ENCODE peak calls at places on chromosome X, in nine cellular contexts. U, P, O, Z, V, F, R, I and H are unnamed samples.
A peak's percentile ranks its signal among the peaks of the same experiment; 100 is the strongest.

GRCh38 chrX:34656467-34656841 is 631 bp downstream of the TMEM47 start:
- DNase-seq in U (peak; percentile 19), P (peak; percentile 22), O (no peak), Z (peak; percentile 71), V (no peak), F (no peak), R (peak; percentile 59), I (no peak), H (no peak)

GRCh38 chrX:20374450-20374849 is 107.7 kb upstream of the RPS6KA3 start:
- DNase-seq in U (no peak), P (no peak), O (no peak), Z (no peak), V (no peak), F (no peak), R (no peak), I (no peak), H (no peak)

GRCh38 chrX:103254171-103254824 is 657 bp downstream of the TCEAL8 start:
- DNase-seq in U (peak; percentile 73), P (peak; percentile 40), O (peak; percentile 22), Z (peak; percentile 98), V (peak; percentile 66), F (peak; percentile 23), R (no peak), I (no peak), H (no peak)

GRCh38 chrX:29870608-29871007 is 344.8 kb upstream of the MAGEB2 start:
- DNase-seq in U (no peak), P (no peak), O (no peak), Z (no peak), V (no peak), F (no peak), R (no peak), I (no peak), H (no peak)

GRCh38 chrX:103250977-103251376 is 4.0 kb downstream of the TCEAL8 start:
- DNase-seq in U (peak; percentile 29), P (no peak), O (no peak), Z (peak; percentile 53), V (no peak), F (no peak), R (no peak), I (no peak), H (no peak)

GRCh38 chrX:11970935-11971334 is 167.3 kb upstream of the FRMPD4 start:
- DNase-seq in U (no peak), P (no peak), O (no peak), Z (no peak), V (no peak), F (peak; percentile 17), R (no peak), I (no peak), H (no peak)

GRCh38 chrX:94058728-94059382 is 384.8 kb downstream of the FAM133A start:
- DNase-seq in U (peak; percentile 76), P (no peak), O (no peak), Z (peak; percentile 71), V (no peak), F (no peak), R (no peak), I (no peak), H (no peak)

GRCh38 chrX:30887721-30888120 is 1.3 kb downstream of the TAB3 start:
- DNase-seq in U (no peak), P (no peak), O (no peak), Z (no peak), V (no peak), F (no peak), R (no peak), I (no peak), H (no peak)

GRCh38 chrX:154025230-154025629 is 5.5 kb upstream of the IRAK1 start:
- DNase-seq in U (no peak), P (no peak), O (no peak), Z (no peak), V (no peak), F (no peak), R (no peak), I (no peak), H (no peak)

GRCh38 chrX:149151805-149152757 is 353.0 kb downstream of the IDS start:
- DNase-seq in U (no peak), P (no peak), O (no peak), Z (no peak), V (no peak), F (no peak), R (no peak), I (no peak), H (no peak)

GRCh38 chrX:154369453-154370299 is 4.8 kb downstream of the FLNA start:
- DNase-seq in U (peak; percentile 89), P (peak; percentile 86), O (peak; percentile 61), Z (peak; percentile 88), V (peak; percentile 73), F (peak; percentile 95), R (no peak), I (peak; percentile 55), H (peak; percentile 91)

GRCh38 chrX:21509912-21510311 is 135.7 kb downstream of the CNKSR2 start:
- DNase-seq in U (no peak), P (no peak), O (no peak), Z (no peak), V (no peak), F (peak; percentile 65), R (no peak), I (no peak), H (no peak)

GRCh38 chrX:115584715-115585114 is 23.7 kb downstream of the PLS3 start:
- DNase-seq in U (no peak), P (no peak), O (no peak), Z (no peak), V (no peak), F (peak; percentile 64), R (no peak), I (no peak), H (no peak)

GRCh38 chrX:51608071-51608470 is 10.6 kb downstream of the CENPVL3 start:
- DNase-seq in U (no peak), P (no peak), O (no peak), Z (no peak), V (no peak), F (peak; percentile 1), R (no peak), I (no peak), H (no peak)

GRCh38 chrX:123753656-123754350 is 21.0 kb upstream of the THOC2 start:
- DNase-seq in U (no peak), P (no peak), O (no peak), Z (no peak), V (no peak), F (no peak), R (no peak), I (no peak), H (no peak)

GRCh38 chrX:68428431-68428830 is 4.9 kb downstream of the OPHN1 start:
- DNase-seq in U (no peak), P (no peak), O (no peak), Z (no peak), V (no peak), F (peak; percentile 69), R (no peak), I (no peak), H (no peak)

GRCh38 chrX:68431836-68432235 is 1.5 kb downstream of the OPHN1 start:
- DNase-seq in U (no peak), P (no peak), O (no peak), Z (no peak), V (no peak), F (peak; percentile 66), R (no peak), I (no peak), H (no peak)

GRCh38 chrX:68432648-68433047 is 647 bp downstream of the OPHN1 start:
- DNase-seq in U (peak; percentile 18), P (no peak), O (no peak), Z (no peak), V (no peak), F (peak; percentile 40), R (no peak), I (no peak), H (no peak)

GRCh38 chrX:68433155-68433980 is at the start of gene OPHN1:
- DNase-seq in U (peak; percentile 82), P (peak; percentile 77), O (peak; percentile 59), Z (peak; percentile 87), V (no peak), F (peak; percentile 74), R (peak; percentile 80), I (peak; percentile 51), H (no peak)

DNA sequence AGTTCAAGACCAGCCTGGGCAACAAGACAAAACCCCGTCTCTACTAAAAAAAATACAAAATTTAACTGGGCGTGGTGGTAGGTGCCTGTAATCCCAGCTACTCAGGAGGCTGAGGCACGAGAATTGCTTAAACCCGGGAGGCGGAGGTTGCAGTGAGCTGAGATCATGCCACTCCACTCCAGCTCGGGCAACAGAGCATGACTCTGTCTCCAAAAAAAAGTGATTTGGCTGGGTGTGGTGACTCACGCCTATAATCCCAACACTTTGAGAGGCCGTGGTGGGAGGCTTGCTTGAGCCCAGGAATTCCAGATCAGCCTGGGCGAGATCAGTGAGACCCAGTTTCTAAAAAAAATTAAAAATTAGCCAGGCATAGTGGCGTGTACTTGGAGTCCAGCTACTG is 4.1 kb downstream of the OPHN1 start:
- DNase-seq in U (no peak), P (no peak), O (no peak), Z (no peak), V (no peak), F (no peak), R (no peak), I (no peak), H (no peak)
- H3K27ac ChIP-seq in U (no peak overlapping the region), P (no peak overlapping the region), O (no peak overlapping the region), Z (no peak overlapping the region), V (no peak overlapping the region), F (no peak overlapping the region), R (no peak overlapping the region), I (no peak overlapping the region), H (no peak overlapping the region)

GRCh38 chrX:81779701-81780100 is 577.8 kb downstream of the SH3BGRL start:
- DNase-seq in U (no peak), P (no peak), O (no peak), Z (no peak), V (no peak), F (no peak), R (no peak), I (no peak), H (no peak)
- H3K9me3 ChIP-seq in U (no peaks in the 10 kb centered on the region), P (no peaks in the 10 kb centered on the region), O (no peaks in the 10 kb centered on the region), Z (peaks cover 34% of the 10 kb centered on the region), V (no peaks in the 10 kb centered on the region), F (no peaks in the 10 kb centered on the region), R (no peaks in the 10 kb centered on the region), I (no peaks in the 10 kb centered on the region), H (no peaks in the 10 kb centered on the region)

GRCh38 chrX:48802089-48802812 is 384 bp downstream of the HDAC6 start:
- DNase-seq in U (peak; percentile 87), P (peak; percentile 87), O (peak; percentile 76), Z (peak; percentile 92), V (peak; percentile 80), F (peak; percentile 60), R (peak; percentile 92), I (peak; percentile 86), H (peak; percentile 23)
- H3K4me3 ChIP-seq in U (peak overlapping the region; percentile 22), P (peak overlapping the region; percentile 47), O (peak overlapping the region; percentile 54), Z (peak overlapping the region; percentile 82), V (peak overlapping the region; percentile 73), F (peak overlapping the region; percentile 84), R (peak overlapping the region; percentile 57), I (peak overlapping the region; percentile 54), H (peak overlapping the region; percentile 73)

DNA sequence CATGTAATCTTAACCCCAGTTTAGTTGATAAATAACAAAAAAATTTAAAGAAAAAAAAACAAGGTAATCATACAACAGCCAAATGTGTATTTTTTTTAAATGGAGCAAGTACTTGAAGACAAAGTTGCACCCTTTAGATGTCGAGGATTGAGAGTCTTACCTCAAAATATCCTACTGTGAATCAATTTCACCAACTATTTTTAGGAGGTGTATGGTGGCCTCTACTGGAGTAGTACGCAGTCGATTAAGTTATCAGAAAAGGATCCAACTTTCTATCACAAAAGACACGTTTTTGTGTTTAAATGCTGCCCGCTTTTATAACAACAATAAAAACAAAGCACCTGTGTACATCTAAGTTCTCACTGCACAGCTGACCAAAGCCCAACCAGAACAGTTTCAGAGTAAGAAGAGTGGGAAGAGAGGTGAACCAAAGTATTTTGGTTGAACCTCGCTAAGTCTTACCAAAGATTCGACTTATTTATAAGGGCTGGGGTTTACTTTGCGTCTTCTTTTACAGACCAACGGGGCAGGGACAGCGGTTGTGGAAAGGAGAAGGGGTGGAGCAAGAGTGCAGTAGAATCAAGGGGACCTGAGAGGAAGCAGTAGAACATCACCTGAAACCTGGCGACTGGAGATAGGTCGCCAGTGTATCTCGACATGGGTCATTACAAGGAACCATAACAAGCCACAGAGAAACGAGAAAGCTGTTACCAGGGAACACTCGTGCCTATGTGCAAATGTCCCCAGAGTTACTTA is 1.2 kb downstream of the RPS6KA6 start:
- DNase-seq in U (peak; percentile 13), P (no peak), O (peak; percentile 4), Z (peak; percentile 67), V (no peak), F (peak; percentile 5), R (no peak), I (peak; percentile 3), H (no peak)
- H3K27ac ChIP-seq in U (peak overlapping the region; percentile 77), P (peak overlapping the region; percentile 72), O (no peak overlapping the region), Z (no peak overlapping the region), V (peak overlapping the region; percentile 46), F (peak overlapping the region; percentile 5), R (peak overlapping the region; percentile 29), I (peak overlapping the region; percentile 87), H (no peak overlapping the region)